ENCODE peak calls at places on chromosomes 5 and 9, in eight cellular contexts. J is AG04449, I is trophoblast cell, T is AG09309, F is upper lobe of right lung, V is foreskin fibroblast, B is H1, G is fibroblast of the aortic adventitia. H is an unnamed sample.

GRCh38 chr9:121559183-121559582 is 59.5 kb upstream of the GGTA1 start:
- DNase-seq in F (no peak), T (no peak), I (no peak), J (no peak), G (peak; percentile 29), V (no peak), B (no peak), H (peak; percentile 47)

GRCh38 chr5:55899344-55899743 is 48.2 kb downstream of the IL31RA start:
- DNase-seq in B (no peak), F (no peak), V (peak; percentile 65), J (no peak), G (peak; percentile 37), T (no peak), I (peak; percentile 71), H (no peak)

GRCh38 chr5:124744170-124744911 is 2.1 kb downstream of the ZNF608 start:
- DNase-seq in J (no peak), I (no peak), B (no peak), G (no peak), F (peak; percentile 78), V (peak; percentile 48), T (no peak), H (no peak)

GRCh38 chr9:121852241-121852640 is 200.8 kb downstream of the DAB2IP start:
- DNase-seq in F (no peak), I (no peak), G (no peak), J (no peak), V (no peak), T (no peak), B (no peak), H (no peak)

GRCh38 chr9:74277532-74277931 is 219.6 kb upstream of the RORB start:
- DNase-seq in V (no peak), I (no peak), T (no peak), J (no peak), F (no peak), B (no peak), G (no peak), H (no peak)

GRCh38 chr9:109868222-109868621 is 88.2 kb downstream of the PALM2AKAP2 start:
- DNase-seq in F (no peak), I (no peak), J (no peak), G (peak; percentile 69), B (no peak), T (no peak), V (no peak), H (no peak)

GRCh38 chr9:126113756-126114408 is 212.7 kb upstream of the MVB12B start:
- DNase-seq in V (no peak), T (no peak), I (no peak), J (no peak), F (peak; percentile 58), B (no peak), G (no peak), H (no peak)

GRCh38 chr5:76537073-76537543 is 86.1 kb downstream of the F2RL2 start:
- DNase-seq in B (no peak), J (no peak), T (no peak), I (no peak), V (no peak), F (no peak), G (peak; percentile 39), H (no peak)

GRCh38 chr9:18606831-18607230 is 132.9 kb downstream of the ADAMTSL1 start:
- DNase-seq in T (peak; percentile 86), I (no peak), B (peak; percentile 7), F (no peak), V (no peak), J (no peak), G (peak; percentile 83), H (no peak)

GRCh38 chr5:113678924-113679575 is 165.6 kb downstream of the YTHDC2 start:
- DNase-seq in B (no peak), T (no peak), J (no peak), I (peak; percentile 19), F (no peak), G (peak; percentile 39), V (no peak), H (no peak)

GRCh38 chr5:72308853-72309191 is 11.2 kb downstream of the MRPS27 start:
- DNase-seq in I (no peak), V (no peak), T (no peak), B (no peak), G (no peak), J (no peak), F (no peak), H (no peak)

GRCh38 chr5:9692576-9692975 is 62.4 kb upstream of the TAS2R1 start:
- DNase-seq in B (no peak), T (no peak), I (no peak), G (no peak), J (no peak), F (no peak), V (no peak), H (no peak)

GRCh38 chr9:93466416-93467061 is 13.2 kb upstream of the FAM120AOS start:
- DNase-seq in J (no peak), B (no peak), T (no peak), F (no peak), V (no peak), I (no peak), G (no peak), H (no peak)

GRCh38 chr9:90835206-90835605 is 33.6 kb downstream of the SYK start:
- DNase-seq in I (no peak), G (no peak), F (no peak), T (no peak), V (no peak), B (no peak), J (no peak), H (no peak)

GRCh38 chr5:82422751-82423181 is 144.6 kb upstream of the RPS23 start:
- DNase-seq in I (no peak), V (no peak), G (peak; percentile 96), B (no peak), F (no peak), T (no peak), J (no peak), H (no peak)

GRCh38 chr5:101153526-101153925 is 250.4 kb upstream of the ST8SIA4 start:
- DNase-seq in T (no peak), I (no peak), J (no peak), V (no peak), B (no peak), G (no peak), F (no peak), H (no peak)

GRCh38 chr5:142512041-142512679 is 173.7 kb downstream of the FGF1 start:
- DNase-seq in I (no peak), G (no peak), J (no peak), V (peak; percentile 69), T (peak; percentile 31), F (no peak), B (no peak), H (no peak)

GRCh38 chr5:138725885-138726457 is 27.3 kb upstream of the CTNNA1 start:
- DNase-seq in F (no peak), J (no peak), G (peak; percentile 31), B (no peak), T (no peak), V (no peak), I (no peak), H (no peak)
- H3K4me3 ChIP-seq in F (no peak overlapping the region), J (no peak overlapping the region), G (no peak overlapping the region), B (no peak overlapping the region), T (no peak overlapping the region), V (no peak overlapping the region), I (no peak overlapping the region), H (peak overlapping the region; percentile 13)

GRCh38 chr5:11903614-11904269 is 504 bp downstream of the CTNND2 start:
- DNase-seq in T (no peak), B (no peak), G (no peak), I (peak; percentile 61), J (no peak), V (no peak), F (peak; percentile 56), H (no peak)
- H3K4me3 ChIP-seq in T (no peak overlapping the region), B (peak overlapping the region; percentile 87), G (no peak overlapping the region), I (peak overlapping the region; percentile 90), J (no peak overlapping the region), V (no peak overlapping the region), F (no peak overlapping the region), H (no peak overlapping the region)

GRCh38 chr5:181187500-181188213 is 17.3 kb downstream of the TRIM7 start:
- DNase-seq in F (peak; percentile 86), V (peak; percentile 70), I (peak; percentile 91), T (no peak), B (no peak), J (no peak), G (peak; percentile 83), H (peak; percentile 84)

GRCh38 chr5:181185560-181185959 is 19.4 kb downstream of the TRIM7 start:
- DNase-seq in I (no peak), V (no peak), T (no peak), G (no peak), B (no peak), F (no peak), J (no peak), H (no peak)

GRCh38 chr5:181188700-181189362 is 16.2 kb downstream of the TRIM7 start:
- DNase-seq in T (no peak), F (peak; percentile 76), I (peak; percentile 89), B (no peak), V (peak; percentile 56), J (no peak), G (peak; percentile 82), H (peak; percentile 81)

GRCh38 chr5:181186022-181186421 is 19.0 kb downstream of the TRIM7 start:
- DNase-seq in F (no peak), I (no peak), J (no peak), V (no peak), T (no peak), B (no peak), G (no peak), H (no peak)

GRCh38 chr5:181186902-181187499 is 18.0 kb downstream of the TRIM7 start:
- DNase-seq in I (no peak), V (no peak), J (no peak), B (no peak), G (no peak), T (no peak), F (no peak), H (peak; percentile 58)
- H3K4me3 ChIP-seq in I (peak overlapping the region; percentile 61), V (peak overlapping the region; percentile 16), J (peak overlapping the region; percentile 49), B (peak overlapping the region; percentile 81), G (peak overlapping the region; percentile 14), T (no peak overlapping the region), F (no peak overlapping the region), H (peak overlapping the region; percentile 98)

GRCh38 chr5:135052511-135053145 is 18.6 kb upstream of the PITX1 start:
- DNase-seq in F (no peak), I (peak; percentile 56), V (no peak), J (no peak), T (no peak), B (no peak), G (no peak), H (no peak)

GRCh38 chr5:135051872-135052271 is 17.8 kb upstream of the PITX1 start:
- DNase-seq in V (no peak), I (no peak), F (no peak), T (no peak), B (no peak), J (no peak), G (no peak), H (no peak)

GRCh38 chr5:135054546-135054945 is 20.5 kb upstream of the PITX1 start:
- DNase-seq in F (no peak), G (no peak), T (no peak), I (no peak), V (no peak), B (no peak), J (no peak), H (no peak)

GRCh38 chr5:135053989-135054388 is 20.0 kb upstream of the PITX1 start:
- DNase-seq in V (no peak), T (no peak), G (no peak), J (no peak), B (no peak), I (no peak), F (no peak), H (no peak)

DNA sequence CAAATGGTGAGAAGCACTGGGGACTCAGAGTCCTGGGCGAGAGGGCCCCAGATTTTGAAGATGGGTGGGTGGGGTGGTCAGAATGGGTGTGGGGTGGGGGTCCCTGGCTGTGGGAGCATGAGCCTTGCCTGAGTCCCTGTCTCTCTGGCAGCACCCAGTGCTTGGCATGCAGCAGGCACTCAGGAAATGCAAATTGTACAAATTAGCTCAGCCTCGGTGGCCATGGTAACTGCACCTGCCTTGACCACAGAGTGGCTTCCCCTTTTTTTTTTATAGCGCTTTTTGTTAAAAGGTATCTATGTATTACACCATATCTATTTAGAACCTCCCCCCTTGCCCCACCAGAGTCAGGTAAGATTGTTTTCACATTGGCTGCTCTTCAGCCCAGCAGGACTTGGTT is 19.2 kb upstream of the PITX1 start:
- DNase-seq in J (no peak), T (no peak), G (no peak), V (no peak), B (no peak), F (no peak), I (no peak), H (no peak)
- H3K4me3 ChIP-seq in J (no peak overlapping the region), T (no peak overlapping the region), G (no peak overlapping the region), V (no peak overlapping the region), B (no peak overlapping the region), F (no peak overlapping the region), I (no peak overlapping the region), H (no peak overlapping the region)

H was measured in PC-9.